ENCODE peak calls at places on chromosomes 5 and 9, in six cellular contexts. E is Caki2, V is brain pericyte, G is NB4, P is left ventricle myocardium superior, J is OCI-M1. F is an unnamed sample.

GRCh38 chr9:117218951-117219350 is 195.9 kb downstream of the ASTN2 start:
- DNase-seq in E (no peak), V (no peak), G (no peak), P (no peak), J (no peak), F (no peak)

GRCh38 chr5:127206320-127207113 is 84.1 kb upstream of the MEGF10 start:
- DNase-seq in E (peak), V (peak), G (peak), P (no peak), J (no peak), F (peak)

GRCh38 chr5:21152611-21153010 is 1164.6 kb upstream of the CDH18 start:
- DNase-seq in E (peak), V (peak), G (peak), P (no peak), J (peak), F (peak)

GRCh38 chr5:51810592-51810991 is 427.3 kb downstream of the ISL1 start:
- DNase-seq in E (peak), V (no peak), G (no peak), P (no peak), J (no peak), F (peak)

GRCh38 chr5:80346055-80346454 is 26.3 kb downstream of the SPZ1 start:
- DNase-seq in E (peak), V (no peak), G (peak), P (no peak), J (peak), F (peak)

GRCh38 chr5:179765400-179765799 is 28.4 kb upstream of the LTC4S start:
- DNase-seq in E (peak), V (no peak), G (peak), P (peak), J (peak), F (peak)

GRCh38 chr5:54159153-54159836 is 151.1 kb downstream of the ARL15 start:
- DNase-seq in E (peak), V (no peak), G (peak), P (no peak), J (peak), F (peak)

GRCh38 chr9:88950341-88951141 is 40.7 kb upstream of the S1PR3 start:
- DNase-seq in E (no peak), V (peak), G (peak), P (no peak), J (no peak), F (no peak)

GRCh38 chr9:131942076-131942720 is 137.5 kb downstream of the MED27 start:
- DNase-seq in E (no peak), V (no peak), G (no peak), P (no peak), J (no peak), F (no peak)

GRCh38 chr5:90294604-90295003 is 115.0 kb downstream of the CETN3 start:
- DNase-seq in E (no peak), V (no peak), G (no peak), P (no peak), J (no peak), F (no peak)

GRCh38 chr5:125061726-125062125 is 315.3 kb upstream of the ZNF608 start:
- DNase-seq in E (no peak), V (no peak), G (no peak), P (no peak), J (no peak), F (no peak)

GRCh38 chr5:180201051-180201987 is 7.7 kb downstream of the RASGEF1C start:
- DNase-seq in E (no peak), V (no peak), G (peak), P (no peak), J (peak), F (peak)

GRCh38 chr5:42912184-42912766 is 100.6 kb upstream of the SELENOP start:
- DNase-seq in E (peak), V (peak), G (peak), P (no peak), J (peak), F (peak)

GRCh38 chr9:126788046-126788445 is 16.8 kb upstream of the ZBTB43 start:
- DNase-seq in E (no peak), V (no peak), G (no peak), P (no peak), J (no peak), F (no peak)

GRCh38 chr9:134344068-134344820 is 18.0 kb downstream of the RXRA start:
- DNase-seq in E (no peak), V (no peak), G (no peak), P (peak), J (no peak), F (no peak)

GRCh38 chr5:121962347-121962670 is 534 bp downstream of the SRFBP1 start:
- DNase-seq in E (no peak), V (no peak), G (no peak), P (no peak), J (peak), F (no peak)

GRCh38 chr5:176530406-176530982 is 6.7 kb downstream of the RNF44 start:
- DNase-seq in E (no peak), V (no peak), G (no peak), P (no peak), J (no peak), F (no peak)

GRCh38 chr9:134217431-134218210 is 53.3 kb upstream of the RNU6ATAC start:
- DNase-seq in E (no peak), V (no peak), G (peak), P (no peak), J (peak), F (no peak)

GRCh38 chr5:55899344-55899743 is 48.2 kb downstream of the IL31RA start:
- DNase-seq in E (no peak), V (no peak), G (no peak), P (no peak), J (no peak), F (no peak)

GRCh38 chr9:19429590-19429989 is 20.8 kb downstream of the ACER2 start:
- DNase-seq in E (no peak), V (no peak), G (no peak), P (no peak), J (no peak), F (peak)

GRCh38 chr5:69329905-69330489 is 2.6 kb downstream of the CCDC125 start:
- DNase-seq in E (peak), V (no peak), G (no peak), P (no peak), J (no peak), F (no peak)

GRCh38 chr5:169545762-169546161 is 37.8 kb upstream of the SPDL1 start:
- DNase-seq in E (peak), V (no peak), G (no peak), P (no peak), J (no peak), F (no peak)

GRCh38 chr9:107367727-107368502 is 84.8 kb downstream of the RAD23B start:
- DNase-seq in E (peak), V (no peak), G (no peak), P (no peak), J (no peak), F (no peak)

GRCh38 chr9:72013188-72013877 is 47.1 kb downstream of the C9orf57 start:
- DNase-seq in E (no peak), V (no peak), G (peak), P (no peak), J (peak), F (peak)

GRCh38 chr5:74630387-74631087 is 10.0 kb downstream of the ENC1 start:
- DNase-seq in E (peak), V (no peak), G (no peak), P (no peak), J (no peak), F (no peak)

GRCh38 chr9:92666236-92666635 is 3.7 kb downstream of the IPPK start:
- DNase-seq in E (no peak), V (no peak), G (no peak), P (no peak), J (no peak), F (no peak)

GRCh38 chr5:17316973-17317459 is 99.6 kb downstream of the BASP1 start:
- DNase-seq in E (no peak), V (peak), G (peak), P (no peak), J (peak), F (no peak)

GRCh38 chr5:68482199-68482598 is 266.6 kb downstream of the PIK3R1 start:
- DNase-seq in E (no peak), V (no peak), G (peak), P (no peak), J (no peak), F (no peak)

GRCh38 chr5:112923148-112923917 is 1.3 kb upstream of the REEP5 start:
- DNase-seq in E (no peak), V (no peak), G (peak), P (no peak), J (peak), F (no peak)

GRCh38 chr9:73565833-73566465 is 414.3 kb downstream of the ANXA1 start:
- DNase-seq in E (peak), V (no peak), G (peak), P (peak), J (peak), F (peak)

GRCh38 chr9:116860509-116861120 is 173.5 kb downstream of the TRIM32 start:
- DNase-seq in E (peak), V (no peak), G (peak), P (peak), J (peak), F (peak)

GRCh38 chr5:77851229-77852067 is 75.3 kb upstream of the TBCA start:
- DNase-seq in E (no peak), V (no peak), G (no peak), P (peak), J (no peak), F (peak)